ENCODE peak calls at places on chromosomes 12 and 14, in five cellular contexts. One of them, this sample, is unnamed.

GRCh38 chr12:78703820-78704525 is 160.6 kb upstream of the SYT1 start:
- DNase-seq in GM13976: no peak
- DNase-seq in cardiac muscle cell: no peak
- DNase-seq in cardiac fibroblast: peak
- DNase-seq in lower leg skin: no peak
- DNase-seq in this sample: peak

GRCh38 chr14:73764406-73764805 is 50.2 kb upstream of the PNMA1 start:
- DNase-seq in GM13976: no peak
- DNase-seq in cardiac muscle cell: no peak
- DNase-seq in cardiac fibroblast: no peak
- DNase-seq in lower leg skin: no peak
- DNase-seq in this sample: no peak

GRCh38 chr14:59728294-59728693 is 142.3 kb downstream of the RTN1 start:
- DNase-seq in GM13976: no peak
- DNase-seq in cardiac muscle cell: no peak
- DNase-seq in cardiac fibroblast: no peak
- DNase-seq in lower leg skin: no peak
- DNase-seq in this sample: no peak

GRCh38 chr14:54683882-54684794 is 117.2 kb downstream of the SAMD4A start:
- DNase-seq in GM13976: no peak
- DNase-seq in cardiac muscle cell: no peak
- DNase-seq in cardiac fibroblast: peak
- DNase-seq in lower leg skin: peak
- DNase-seq in this sample: peak

GRCh38 chr12:51922762-51923505 is 15.6 kb downstream of the ACVRL1 start:
- DNase-seq in GM13976: no peak
- DNase-seq in cardiac muscle cell: no peak
- DNase-seq in cardiac fibroblast: peak
- DNase-seq in lower leg skin: peak
- DNase-seq in this sample: peak

GRCh38 chr12:89494411-89495231 is 30.0 kb downstream of the GALNT4 start:
- DNase-seq in GM13976: peak
- DNase-seq in cardiac muscle cell: no peak
- DNase-seq in cardiac fibroblast: peak
- DNase-seq in lower leg skin: no peak
- DNase-seq in this sample: peak

GRCh38 chr12:79897617-79898016 is 37.3 kb downstream of the PPP1R12A start:
- DNase-seq in GM13976: no peak
- DNase-seq in cardiac muscle cell: no peak
- DNase-seq in cardiac fibroblast: peak
- DNase-seq in lower leg skin: no peak
- DNase-seq in this sample: peak

GRCh38 chr12:2752676-2753371 is 41.9 kb upstream of the FKBP4 start:
- DNase-seq in GM13976: peak
- DNase-seq in cardiac muscle cell: peak
- DNase-seq in cardiac fibroblast: peak
- DNase-seq in lower leg skin: peak
- DNase-seq in this sample: peak

GRCh38 chr12:6161124-6161882 is 36.8 kb upstream of the VWF start:
- DNase-seq in GM13976: no peak
- DNase-seq in cardiac muscle cell: no peak
- DNase-seq in cardiac fibroblast: peak
- DNase-seq in lower leg skin: no peak
- DNase-seq in this sample: peak

GRCh38 chr14:73262427-73263183 is 25.3 kb downstream of the PAPLN start:
- DNase-seq in GM13976: peak
- DNase-seq in cardiac muscle cell: no peak
- DNase-seq in cardiac fibroblast: no peak
- DNase-seq in lower leg skin: peak
- DNase-seq in this sample: no peak

GRCh38 chr12:117084405-117085317 is 14.6 kb downstream of the TESC start:
- DNase-seq in GM13976: no peak
- DNase-seq in cardiac muscle cell: no peak
- DNase-seq in cardiac fibroblast: no peak
- DNase-seq in lower leg skin: no peak
- DNase-seq in this sample: no peak

GRCh38 chr12:109147954-109148353 is 31.6 kb downstream of the ACACB start:
- DNase-seq in GM13976: no peak
- DNase-seq in cardiac muscle cell: no peak
- DNase-seq in cardiac fibroblast: peak
- DNase-seq in lower leg skin: no peak
- DNase-seq in this sample: no peak

GRCh38 chr12:68591716-68592437 is 18.8 kb upstream of the RAP1B start:
- DNase-seq in GM13976: no peak
- DNase-seq in cardiac muscle cell: no peak
- DNase-seq in cardiac fibroblast: no peak
- DNase-seq in lower leg skin: no peak
- DNase-seq in this sample: no peak

GRCh38 chr12:12533238-12533829 is 29.3 kb downstream of the DUSP16 start:
- DNase-seq in GM13976: no peak
- DNase-seq in cardiac muscle cell: peak
- DNase-seq in cardiac fibroblast: no peak
- DNase-seq in lower leg skin: no peak
- DNase-seq in this sample: peak

GRCh38 chr14:102848830-102849521 is 71.7 kb downstream of the TRAF3 start:
- DNase-seq in GM13976: no peak
- DNase-seq in cardiac muscle cell: no peak
- DNase-seq in cardiac fibroblast: no peak
- DNase-seq in lower leg skin: no peak
- DNase-seq in this sample: peak

GRCh38 chr12:27244680-27245005 is 557 bp downstream of the STK38L start:
- DNase-seq in GM13976: no peak
- DNase-seq in cardiac muscle cell: no peak
- DNase-seq in cardiac fibroblast: peak
- DNase-seq in lower leg skin: no peak
- DNase-seq in this sample: peak

GRCh38 chr12:48197549-48197966 is 5.5 kb downstream of the OR10AD1 start:
- DNase-seq in GM13976: peak
- DNase-seq in cardiac muscle cell: no peak
- DNase-seq in cardiac fibroblast: peak
- DNase-seq in lower leg skin: no peak
- DNase-seq in this sample: peak

GRCh38 chr12:95545731-95546490 is 5.4 kb downstream of the USP44 start:
- DNase-seq in GM13976: no peak
- DNase-seq in cardiac muscle cell: no peak
- DNase-seq in cardiac fibroblast: no peak
- DNase-seq in lower leg skin: no peak
- DNase-seq in this sample: no peak

GRCh38 chr14:20755037-20755436 is 9.3 kb downstream of the EDDM3A start:
- DNase-seq in GM13976: no peak
- DNase-seq in cardiac muscle cell: no peak
- DNase-seq in cardiac fibroblast: no peak
- DNase-seq in lower leg skin: no peak
- DNase-seq in this sample: no peak

GRCh38 chr12:65597527-65597926 is 226.8 kb upstream of the HMGA2 start:
- DNase-seq in GM13976: no peak
- DNase-seq in cardiac muscle cell: no peak
- DNase-seq in cardiac fibroblast: peak
- DNase-seq in lower leg skin: no peak
- DNase-seq in this sample: peak

GRCh38 chr12:110179291-110179690 is 55.1 kb downstream of the IFT81 start:
- DNase-seq in GM13976: no peak
- DNase-seq in cardiac muscle cell: no peak
- DNase-seq in cardiac fibroblast: peak
- DNase-seq in lower leg skin: no peak
- DNase-seq in this sample: peak

GRCh38 chr14:83757896-83758295 is 1772.0 kb upstream of the FLRT2 start:
- DNase-seq in GM13976: no peak
- DNase-seq in cardiac muscle cell: no peak
- DNase-seq in cardiac fibroblast: no peak
- DNase-seq in lower leg skin: no peak
- DNase-seq in this sample: peak

GRCh38 chr14:67446371-67447032 is 34.5 kb upstream of the PLEK2 start:
- DNase-seq in GM13976: no peak
- DNase-seq in cardiac muscle cell: no peak
- DNase-seq in cardiac fibroblast: no peak
- DNase-seq in lower leg skin: no peak
- DNase-seq in this sample: no peak

GRCh38 chr12:103729499-103729898 is 111.5 kb downstream of the NT5DC3 start:
- DNase-seq in GM13976: no peak
- DNase-seq in cardiac muscle cell: no peak
- DNase-seq in cardiac fibroblast: no peak
- DNase-seq in lower leg skin: no peak
- DNase-seq in this sample: no peak

GRCh38 chr14:38065101-38065762 is 142.5 kb upstream of the SSTR1 start:
- DNase-seq in GM13976: no peak
- DNase-seq in cardiac muscle cell: no peak
- DNase-seq in cardiac fibroblast: no peak
- DNase-seq in lower leg skin: no peak
- DNase-seq in this sample: no peak

GRCh38 chr14:39668449-39668848 is 236.2 kb upstream of the FBXO33 start:
- DNase-seq in GM13976: no peak
- DNase-seq in cardiac muscle cell: no peak
- DNase-seq in cardiac fibroblast: no peak
- DNase-seq in lower leg skin: no peak
- DNase-seq in this sample: no peak
- TF ChIP-seq CTCF in GM13976: no peak
- TF ChIP-seq CTCF in cardiac muscle cell: no peak
- TF ChIP-seq CTCF in cardiac fibroblast: no peak
- TF ChIP-seq CTCF in lower leg skin: no peak
- TF ChIP-seq CTCF in this sample: no peak

GRCh38 chr12:56468216-56469006 is at the start of gene SPRYD4:
- DNase-seq in GM13976: peak
- DNase-seq in cardiac muscle cell: peak
- DNase-seq in cardiac fibroblast: peak
- DNase-seq in lower leg skin: peak
- DNase-seq in this sample: peak
- TF ChIP-seq CTCF in GM13976: peak
- TF ChIP-seq CTCF in cardiac muscle cell: peak
- TF ChIP-seq CTCF in cardiac fibroblast: no peak
- TF ChIP-seq CTCF in lower leg skin: no peak
- TF ChIP-seq CTCF in this sample: peak

DNA sequence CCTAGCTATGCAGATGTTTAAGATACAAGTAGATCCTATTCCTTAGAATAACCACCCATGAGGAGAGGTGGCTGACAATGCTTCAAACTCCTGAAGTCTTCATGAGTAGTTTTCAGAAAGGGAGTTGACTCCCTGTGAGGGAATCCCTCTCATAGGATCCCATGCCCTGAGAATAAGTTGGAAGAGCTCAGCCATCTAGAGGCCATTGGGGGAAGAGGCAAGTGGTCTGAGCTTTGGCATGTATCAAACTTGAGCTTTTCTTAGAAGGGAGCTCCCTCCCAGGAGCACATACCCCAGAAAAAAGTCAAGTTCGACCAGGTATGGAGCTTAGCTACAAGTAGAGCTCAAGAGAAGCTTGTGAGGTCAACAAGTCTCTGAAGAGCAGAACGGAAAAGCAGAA is 165.7 kb upstream of the RBM19 start:
- DNase-seq in GM13976: no peak
- DNase-seq in cardiac muscle cell: no peak
- DNase-seq in cardiac fibroblast: no peak
- DNase-seq in lower leg skin: no peak
- DNase-seq in this sample: no peak
- TF ChIP-seq CTCF in GM13976: no peak
- TF ChIP-seq CTCF in cardiac muscle cell: no peak
- TF ChIP-seq CTCF in cardiac fibroblast: no peak
- TF ChIP-seq CTCF in lower leg skin: no peak
- TF ChIP-seq CTCF in this sample: no peak

GRCh38 chr12:32560520-32560919 is 118.6 kb upstream of the DNM1L start:
- DNase-seq in GM13976: no peak
- DNase-seq in cardiac muscle cell: no peak
- DNase-seq in cardiac fibroblast: no peak
- DNase-seq in lower leg skin: no peak
- DNase-seq in this sample: no peak
- TF ChIP-seq CTCF in GM13976: no peak
- TF ChIP-seq CTCF in cardiac muscle cell: no peak
- TF ChIP-seq CTCF in cardiac fibroblast: no peak
- TF ChIP-seq CTCF in lower leg skin: no peak
- TF ChIP-seq CTCF in this sample: peak

DNA sequence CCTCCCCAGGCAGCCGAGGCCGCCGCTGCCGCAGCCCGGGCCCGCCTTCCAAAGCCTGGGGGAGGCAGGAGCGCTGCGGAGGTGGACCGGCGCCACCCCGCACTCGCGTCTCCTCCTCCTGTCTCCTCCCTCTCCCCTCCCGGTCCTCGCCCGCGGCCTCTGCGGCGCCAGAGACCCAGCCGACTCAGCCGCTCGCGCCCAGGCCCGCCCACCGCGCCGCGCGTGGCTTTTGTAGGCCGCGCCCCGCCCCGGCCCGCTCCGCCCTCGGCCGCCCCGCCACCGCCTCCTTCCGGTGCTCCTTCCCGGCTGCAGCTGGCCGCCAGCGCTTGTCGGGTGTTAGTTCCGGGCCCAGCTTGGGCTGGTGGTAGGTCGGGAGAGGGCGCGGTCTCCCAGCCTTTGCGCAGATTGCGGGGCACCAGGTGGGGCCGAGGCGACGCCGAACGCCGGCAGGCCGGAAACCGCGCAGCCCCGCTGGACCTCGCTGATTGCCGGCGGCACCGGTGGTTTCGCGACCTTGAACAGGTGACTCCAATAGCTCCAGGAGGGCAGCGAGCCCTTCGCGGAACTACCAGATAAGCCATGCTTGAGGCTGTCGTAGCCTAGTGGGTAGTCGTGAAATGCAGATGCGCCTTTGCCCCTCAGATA is at the start of gene CAPRIN2:
- DNase-seq in GM13976: peak
- DNase-seq in cardiac muscle cell: peak
- DNase-seq in cardiac fibroblast: peak
- DNase-seq in lower leg skin: peak
- DNase-seq in this sample: peak
- TF ChIP-seq CTCF in GM13976: peak
- TF ChIP-seq CTCF in cardiac muscle cell: peak
- TF ChIP-seq CTCF in cardiac fibroblast: no peak
- TF ChIP-seq CTCF in lower leg skin: no peak
- TF ChIP-seq CTCF in this sample: peak

DNA sequence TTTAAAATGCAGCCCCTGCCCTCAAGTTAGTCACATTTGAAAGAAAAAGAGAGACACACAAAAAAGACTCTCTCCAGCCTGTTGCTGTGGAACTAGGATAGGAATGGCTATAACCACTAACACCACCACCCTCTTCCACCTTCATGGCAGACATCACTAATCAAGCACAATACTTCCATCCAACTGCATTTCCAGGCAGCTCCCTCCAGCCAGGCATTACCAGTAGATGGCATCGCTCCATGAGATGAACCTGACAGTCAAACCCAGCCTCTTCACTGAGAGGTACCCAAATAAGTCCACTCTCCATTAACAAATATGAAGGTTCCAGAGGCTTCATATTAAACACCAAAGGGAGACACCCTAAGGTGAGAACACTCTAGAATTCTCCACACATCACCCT is 24.4 kb downstream of the SLC8B1 start:
- DNase-seq in GM13976: no peak
- DNase-seq in cardiac muscle cell: no peak
- DNase-seq in cardiac fibroblast: no peak
- DNase-seq in lower leg skin: no peak
- DNase-seq in this sample: peak
- TF ChIP-seq CTCF in GM13976: peak
- TF ChIP-seq CTCF in cardiac muscle cell: peak
- TF ChIP-seq CTCF in cardiac fibroblast: no peak
- TF ChIP-seq CTCF in lower leg skin: no peak
- TF ChIP-seq CTCF in this sample: peak